ENCODE peak calls at places on chromosome 1, in nine cellular contexts. I is cardiac muscle cell, A is glutamatergic neuron, E is nephron progenitor cell, M is IMR-90, T is type B pancreatic cell, L is GM10248, Q is transverse colon, J is right lobe of liver. B is an unnamed sample.

GRCh38 chr1:200642481-200642880 is 21.9 kb upstream of the KIF14 start:
- DNase-seq in I (peak; percentile 33), J (no peak), Q (no peak), M (no peak), T (no peak), L (no peak), E (no peak), A (no peak), B (no peak)

GRCh38 chr1:146012703-146013565 is 8.6 kb downstream of the HJV start:
- DNase-seq in A (no peak), Q (no peak), E (no peak), J (no peak), I (peak; percentile 83), L (peak; percentile 65), M (peak; percentile 86), T (no peak), B (no peak)

GRCh38 chr1:52593495-52593894 is 8.7 kb upstream of the GPX7 start:
- DNase-seq in I (no peak), E (no peak), L (no peak), Q (no peak), T (no peak), A (no peak), M (peak; percentile 15), J (no peak), B (no peak)

GRCh38 chr1:195200772-195201171 is 1407.5 kb downstream of the KCNT2 start:
- DNase-seq in E (no peak), L (no peak), I (no peak), A (no peak), T (no peak), M (no peak), Q (no peak), J (no peak), B (no peak)

GRCh38 chr1:155463865-155464264 is 98.7 kb downstream of the ASH1L start:
- DNase-seq in M (peak; percentile 91), I (peak; percentile 76), J (no peak), L (no peak), A (no peak), Q (no peak), T (no peak), E (no peak), B (no peak)

GRCh38 chr1:65050735-65051134 is 84.4 kb upstream of the JAK1 start:
- DNase-seq in J (no peak), A (no peak), Q (no peak), I (no peak), E (no peak), L (no peak), T (no peak), M (no peak), B (no peak)

GRCh38 chr1:145985502-145986439 is 10.6 kb downstream of the TXNIP start:
- DNase-seq in I (peak; percentile 76), T (no peak), A (no peak), Q (no peak), J (no peak), L (no peak), E (no peak), M (peak; percentile 73), B (peak; percentile 80)

GRCh38 chr1:241736387-241736786 is 84.3 kb downstream of the WDR64 start:
- DNase-seq in E (no peak), I (no peak), M (no peak), A (no peak), Q (no peak), T (no peak), L (no peak), J (no peak), B (no peak)

GRCh38 chr1:216929870-216930582 is 206.8 kb upstream of the ESRRG start:
- DNase-seq in J (no peak), T (no peak), Q (no peak), A (no peak), M (peak; percentile 84), E (no peak), I (peak; percentile 12), L (no peak), B (no peak)

GRCh38 chr1:231800071-231800470 is 173.5 kb downstream of the DISC1 start:
- DNase-seq in A (no peak), Q (no peak), T (no peak), E (no peak), M (no peak), J (no peak), L (no peak), I (peak; percentile 38), B (no peak)

GRCh38 chr1:71644997-71645396 is 564.2 kb upstream of the ZRANB2 start:
- DNase-seq in Q (no peak), T (no peak), L (no peak), E (no peak), A (no peak), I (no peak), J (no peak), M (no peak), B (no peak)

GRCh38 chr1:67429528-67430357 is 459 bp downstream of the SERBP1 start:
- DNase-seq in L (no peak), M (no peak), T (no peak), J (peak; percentile 48), A (peak; percentile 61), E (peak; percentile 36), I (peak; percentile 18), Q (peak; percentile 26), B (peak; percentile 57)

DNA sequence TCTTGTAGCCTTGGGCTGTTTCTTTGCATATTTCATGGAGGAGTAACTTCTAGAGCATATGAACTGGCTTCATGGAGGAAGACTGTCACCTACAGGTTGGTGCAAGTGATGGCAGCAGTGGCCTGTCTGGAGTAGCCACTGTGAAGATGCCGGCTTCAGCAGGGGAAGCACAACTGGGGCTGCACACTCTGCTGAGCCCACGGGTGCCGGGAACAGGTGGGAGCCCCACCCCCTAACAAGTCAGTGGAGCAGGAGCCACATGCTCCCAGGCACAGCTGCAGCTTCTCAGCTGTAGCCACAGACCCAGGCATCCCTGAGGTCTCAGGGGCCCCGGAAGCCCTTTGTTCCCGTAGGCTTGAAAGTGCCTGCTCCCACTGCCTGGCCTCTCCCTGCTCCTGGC is 43.2 kb upstream of the C1orf185 start:
- DNase-seq in J (no peak), A (no peak), L (peak; percentile 24), Q (peak; percentile 13), T (no peak), E (no peak), M (peak; percentile 37), I (peak; percentile 41), B (no peak)
- TF ChIP-seq CTCF in J (peak; percentile 18), A (no peak), L (peak; percentile 41), Q (peak; percentile 35), T (peak; percentile 36), E (no peak), M (peak; percentile 60), I (peak; percentile 41), B (peak; percentile 18)

GRCh38 chr1:15036101-15036500 is 117.4 kb upstream of the TMEM51 start:
- DNase-seq in A (no peak), Q (no peak), I (no peak), E (no peak), J (no peak), L (no peak), T (no peak), M (no peak), B (no peak)

GRCh38 chr1:15039901-15040300 is 113.6 kb upstream of the TMEM51 start:
- DNase-seq in E (no peak), I (no peak), T (no peak), A (no peak), L (no peak), M (no peak), Q (no peak), J (no peak), B (no peak)

GRCh38 chr1:15039017-15039648 is 114.4 kb upstream of the TMEM51 start:
- DNase-seq in M (no peak), J (no peak), A (no peak), L (no peak), Q (no peak), E (no peak), I (no peak), T (no peak), B (no peak)

GRCh38 chr1:15035236-15035635 is 118.3 kb upstream of the TMEM51 start:
- DNase-seq in J (no peak), T (no peak), Q (no peak), I (no peak), A (no peak), M (no peak), L (no peak), E (no peak), B (no peak)

GRCh38 chr1:15038232-15039016 is 115.1 kb upstream of the TMEM51 start:
- DNase-seq in Q (no peak), I (peak; percentile 22), M (peak; percentile 33), E (no peak), J (no peak), A (no peak), T (no peak), L (no peak), B (no peak)
- TF ChIP-seq CTCF in Q (no peak), I (peak; percentile 27), M (peak; percentile 38), E (peak; percentile 39), J (no peak), A (peak; percentile 51), T (peak; percentile 59), L (peak; percentile 25), B (no peak)

DNA sequence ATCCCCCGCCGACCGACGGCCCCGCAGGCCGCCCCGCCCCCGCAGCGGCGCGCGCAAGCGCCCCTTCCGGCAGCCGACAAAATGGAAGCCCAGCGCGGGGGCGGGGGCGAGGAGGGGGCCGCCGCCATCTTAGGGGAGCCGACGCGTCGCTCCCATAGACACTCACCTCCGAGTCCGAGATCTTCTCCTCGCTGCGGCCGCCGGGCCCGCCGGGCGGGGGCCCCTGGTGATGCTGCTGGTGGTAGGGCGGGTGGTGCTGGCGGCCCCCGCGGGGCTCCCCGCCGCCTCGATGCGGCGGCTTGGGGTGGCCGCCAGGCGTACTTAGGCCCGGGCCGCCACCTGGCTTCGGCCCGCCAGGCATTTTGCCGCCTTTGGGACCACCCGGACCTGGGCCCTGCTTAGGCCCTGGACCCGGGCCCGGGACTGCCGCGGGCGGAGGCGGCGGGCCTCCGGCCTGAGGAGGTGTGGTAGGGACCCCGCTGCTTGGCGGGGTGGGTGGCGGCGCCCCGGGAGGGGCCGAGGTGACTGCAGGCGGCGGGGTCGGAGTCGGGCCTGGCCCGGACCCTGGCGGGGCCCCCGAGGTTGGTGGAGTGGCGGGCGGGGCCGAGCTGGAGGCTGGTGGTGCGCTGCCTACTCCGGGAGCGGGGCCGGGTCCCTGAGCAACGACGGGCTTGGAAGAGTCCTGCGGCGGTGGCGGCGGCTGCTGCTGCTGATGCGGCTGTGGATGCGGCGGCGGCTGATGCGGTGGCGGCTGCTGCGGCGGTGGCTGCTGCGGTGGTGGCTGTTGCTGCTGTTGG is 691 bp downstream of the SFPQ start:
- DNase-seq in I (peak; percentile 88), E (peak; percentile 91), T (peak; percentile 88), M (peak; percentile 67), A (peak; percentile 91), L (peak; percentile 89), Q (peak; percentile 89), J (peak; percentile 86), B (peak; percentile 91)
- TF ChIP-seq CTCF in I (no peak), E (no peak), T (peak; percentile 47), M (peak; percentile 30), A (peak; percentile 45), L (peak; percentile 21), Q (peak; percentile 24), J (peak; percentile 25), B (peak; percentile 26)

DNA sequence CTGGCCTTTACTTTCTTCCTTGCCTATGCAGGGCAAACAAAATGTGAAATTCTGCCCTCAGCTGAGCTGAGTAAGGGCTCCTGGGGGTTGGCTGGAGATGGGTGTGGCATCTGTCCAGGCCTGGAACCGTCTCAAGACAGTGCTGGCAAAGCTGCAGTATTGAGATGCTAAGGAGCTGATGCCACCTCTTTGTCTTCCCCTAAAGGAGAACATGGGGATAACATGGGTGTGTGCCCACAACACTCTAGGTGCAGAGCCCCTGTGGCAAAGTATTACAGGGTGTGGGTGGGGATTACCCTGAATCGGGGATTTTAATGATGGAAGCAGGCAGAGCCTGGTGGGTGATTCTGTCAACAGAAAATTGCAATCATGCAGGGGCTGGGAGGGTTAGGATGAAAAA is 2.5 kb upstream of the ST3GAL3 start:
- DNase-seq in J (no peak), Q (no peak), A (no peak), M (no peak), T (no peak), I (peak; percentile 43), E (no peak), L (no peak), B (no peak)
- TF ChIP-seq CTCF in J (no peak), Q (no peak), A (no peak), M (no peak), T (peak; percentile 23), I (peak; percentile 14), E (no peak), L (no peak), B (no peak)

B was measured in lower lobe of right lung.